ENCODE peak calls at places on chromosomes 16 and 17, in six cellular contexts. L, R, K, M, V and F are unnamed samples.
A peak's percentile ranks its signal among the peaks of the same experiment; 100 is the strongest.

GRCh38 chr17:32508926-32509325 is 22.1 kb downstream of the CDK5R1 start:
- DNase-seq in M (no peak), K (no peak), L (no peak), R (no peak), V (no peak), F (no peak)

GRCh38 chr17:27624555-27624954 is 6.4 kb upstream of the LGALS9 start:
- DNase-seq in R (no peak), K (no peak), L (no peak), M (no peak), V (no peak), F (no peak)

GRCh38 chr16:78665373-78665772 is 565.9 kb downstream of the WWOX start:
- DNase-seq in L (peak; percentile 16), V (no peak), K (no peak), R (no peak), M (no peak), F (no peak)

GRCh38 chr16:81436381-81436780 is 8.2 kb upstream of the CMIP start:
- DNase-seq in V (no peak), R (no peak), L (no peak), M (no peak), K (no peak), F (no peak)

GRCh38 chr17:56890906-56891674 is 22.8 kb downstream of the TRIM25 start:
- DNase-seq in L (no peak), K (no peak), R (no peak), V (no peak), M (no peak), F (no peak)

GRCh38 chr16:55437627-55438026 is 41.4 kb upstream of the MMP2 start:
- DNase-seq in R (no peak), L (peak; percentile 62), V (no peak), M (no peak), K (no peak), F (no peak)

GRCh38 chr16:89815639-89816348 is 653 bp downstream of the FANCA start:
- DNase-seq in K (no peak), M (no peak), V (no peak), L (no peak), R (peak; percentile 74), F (no peak)

GRCh38 chr17:62163847-62164246 is 98.8 kb upstream of the MED13 start:
- DNase-seq in R (no peak), K (peak; percentile 87), M (peak; percentile 72), L (no peak), V (no peak), F (no peak)

GRCh38 chr17:67187927-67188326 is 57.1 kb downstream of the HELZ start:
- DNase-seq in R (no peak), V (no peak), L (no peak), M (no peak), K (no peak), F (no peak)

GRCh38 chr17:81488276-81488860 is 24.2 kb downstream of the ACTG1 start:
- DNase-seq in V (no peak), R (no peak), L (no peak), M (no peak), K (no peak), F (no peak)

GRCh38 chr17:77449908-77450741 is 309.4 kb downstream of the SEC14L1 start:
- DNase-seq in K (peak; percentile 90), M (no peak), V (no peak), L (peak; percentile 86), R (peak; percentile 91), F (no peak)

GRCh38 chr17:64641499-64641898 is 20.6 kb downstream of the SMURF2 start:
- DNase-seq in R (peak; percentile 75), V (no peak), K (no peak), M (no peak), L (peak; percentile 87), F (no peak)

GRCh38 chr16:78396046-78396445 is 296.6 kb downstream of the WWOX start:
- DNase-seq in R (peak; percentile 4), V (no peak), M (no peak), L (no peak), K (no peak), F (no peak)

GRCh38 chr16:86821933-86822332 is 243.6 kb downstream of the FOXL1 start:
- DNase-seq in L (no peak), V (no peak), M (no peak), R (no peak), K (no peak), F (no peak)

GRCh38 chr17:66716236-66717026 is 118.5 kb upstream of the CACNG5 start:
- DNase-seq in V (no peak), L (peak; percentile 36), M (no peak), R (no peak), K (no peak), F (no peak)

GRCh38 chr17:7280519-7281073 is 922 bp upstream of the SLC2A4 start:
- DNase-seq in L (peak; percentile 82), K (peak; percentile 93), V (peak; percentile 86), R (peak; percentile 84), M (peak; percentile 83), F (no peak)

GRCh38 chr17:18319604-18320256 is 4.6 kb downstream of the SMCR8 start:
- DNase-seq in R (peak; percentile 54), L (peak; percentile 77), M (no peak), K (no peak), V (no peak), F (peak; percentile 18)

GRCh38 chr16:86212706-86213426 is 297.5 kb upstream of the FOXF1 start:
- DNase-seq in V (no peak), L (no peak), K (no peak), M (no peak), R (no peak), F (no peak)

GRCh38 chr17:386145-386876 is 33.7 kb upstream of the RPH3AL start:
- DNase-seq in R (peak; percentile 97), L (peak; percentile 48), M (peak; percentile 92), K (peak; percentile 89), V (peak; percentile 87), F (no peak)

GRCh38 chr17:19508327-19508867 is 25.3 kb upstream of the SLC47A1 start:
- DNase-seq in K (peak; percentile 68), M (no peak), L (no peak), R (peak; percentile 75), V (no peak), F (no peak)

GRCh38 chr17:28975031-28975430 is 23.7 kb upstream of the PHF12 start:
- DNase-seq in M (peak; percentile 71), V (no peak), K (no peak), R (no peak), L (no peak), F (no peak)

GRCh38 chr16:87700406-87701065 is 65.2 kb downstream of the KLHDC4 start:
- DNase-seq in V (no peak), K (peak; percentile 78), M (no peak), L (no peak), R (no peak), F (no peak)

GRCh38 chr16:30112197-30113030 is 923 bp downstream of the GDPD3 start:
- DNase-seq in K (peak; percentile 86), R (peak; percentile 87), L (peak; percentile 75), V (peak; percentile 72), M (peak; percentile 67), F (no peak)

GRCh38 chr17:66514227-66514806 is 211.9 kb downstream of the PRKCA start:
- DNase-seq in V (no peak), R (no peak), L (no peak), K (no peak), M (no peak), F (no peak)

GRCh38 chr17:58165981-58166380 is 801 bp upstream of the OR4D2 start:
- DNase-seq in V (no peak), M (no peak), L (no peak), K (no peak), R (no peak), F (no peak)
- H3K27me3 ChIP-seq in V (peaks cover 18% of the 10 kb centered on the region), M (no peaks in the 10 kb centered on the region), L (peaks cover 63% of the 10 kb centered on the region), K (no peaks in the 10 kb centered on the region), R (peaks cover 5% of the 10 kb centered on the region), F (no peaks in the 10 kb centered on the region)

GRCh38 chr16:50366126-50366525 is 2.7 kb downstream of the BRD7 start:
- DNase-seq in M (no peak), R (no peak), V (no peak), K (no peak), L (no peak), F (no peak)
- H3K4me3 ChIP-seq in M (no peak overlapping the region), R (no peak overlapping the region), V (no peak overlapping the region), K (no peak overlapping the region), L (no peak overlapping the region), F (no peak overlapping the region)

DNA sequence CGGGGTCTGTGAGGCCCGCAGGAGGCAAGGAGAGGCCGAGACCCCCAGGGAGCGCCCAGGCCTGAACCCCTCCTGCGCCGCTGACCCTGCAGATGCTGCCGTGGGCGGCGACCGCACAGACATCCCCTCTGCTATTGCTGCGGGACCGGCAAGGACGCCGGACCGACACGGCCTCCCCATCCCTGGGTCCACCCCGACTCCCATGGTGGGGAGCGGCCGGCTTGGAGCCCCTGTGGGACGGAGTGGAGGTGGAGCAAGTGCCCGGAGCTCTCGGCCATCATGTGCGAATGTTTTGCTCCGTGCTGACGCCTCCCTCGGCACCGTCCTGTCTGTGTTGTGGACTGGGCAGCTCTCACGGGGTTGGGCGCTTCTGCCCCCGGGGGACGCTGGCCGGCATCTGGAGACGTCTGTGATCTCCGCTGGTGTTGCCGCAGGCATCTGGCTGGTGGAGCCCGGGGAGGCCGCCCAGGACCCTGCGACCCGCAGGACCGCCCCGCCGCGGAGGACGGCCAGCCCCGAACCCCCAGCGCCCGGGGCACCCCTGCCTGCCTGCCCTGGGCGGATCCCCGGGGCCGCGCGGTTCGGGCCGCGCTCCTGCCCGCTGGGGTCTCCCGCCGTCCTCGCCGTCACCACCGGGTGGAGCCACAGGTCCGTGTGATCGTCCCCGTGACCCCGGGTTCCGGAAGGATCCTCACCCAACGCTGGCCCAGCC is 12.8 kb upstream of the GNG13 start:
- DNase-seq in M (no peak), L (peak; percentile 36), K (peak; percentile 59), R (peak; percentile 92), V (no peak), F (no peak)
- TF ChIP-seq CTCF in M (peak; percentile 29), L (peak; percentile 48), K (peak; percentile 7), R (peak; percentile 68), V (peak; percentile 52), F (peak; percentile 60)

GRCh38 chr17:40340327-40340726 is 24.2 kb downstream of the GJD3 start:
- DNase-seq in K (no peak), M (no peak), L (no peak), V (no peak), R (no peak), F (no peak)

GRCh38 chr17:40340880-40341807 is 23.4 kb downstream of the GJD3 start:
- DNase-seq in R (peak; percentile 88), K (peak; percentile 97), M (peak; percentile 97), L (peak; percentile 82), V (peak; percentile 97), F (no peak)

GRCh38 chr17:40338058-40338457 is 26.5 kb downstream of the GJD3 start:
- DNase-seq in R (no peak), V (no peak), M (no peak), K (no peak), L (no peak), F (no peak)

GRCh38 chr17:40337351-40337750 is 27.2 kb downstream of the GJD3 start:
- DNase-seq in V (no peak), K (no peak), M (no peak), R (no peak), L (no peak), F (no peak)

DNA sequence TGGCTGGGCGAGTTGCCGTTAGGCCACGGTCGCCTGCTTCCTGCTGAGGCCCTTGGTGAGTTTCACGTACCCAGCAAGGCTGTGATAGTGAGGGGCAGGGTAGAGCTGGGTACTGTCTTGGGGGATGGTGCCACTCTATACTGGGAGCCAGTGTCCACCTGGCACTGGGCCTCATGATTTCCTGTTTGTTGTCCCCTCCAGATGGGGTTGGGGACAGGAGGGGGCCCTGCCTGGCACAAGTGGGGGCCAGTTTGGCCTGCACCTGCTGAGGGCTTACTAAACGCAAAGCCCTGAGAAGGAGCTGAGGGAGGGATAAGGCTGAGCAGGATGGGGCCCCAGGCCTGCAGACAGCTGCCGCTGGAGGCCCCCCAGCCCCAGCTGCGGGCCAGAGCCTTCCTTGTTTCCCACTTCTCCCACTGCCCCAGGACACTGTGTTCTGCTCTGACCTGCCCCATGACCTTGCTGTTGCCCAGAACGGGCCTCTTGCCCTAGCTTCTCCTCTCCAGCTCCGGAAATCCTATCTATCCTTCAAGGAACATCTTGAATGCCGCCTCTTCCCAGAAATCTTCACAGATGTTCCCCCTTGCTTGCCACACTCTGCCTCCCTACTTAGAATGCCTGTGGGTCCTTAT is 25.4 kb downstream of the GJD3 start:
- DNase-seq in R (no peak), L (no peak), K (no peak), V (no peak), M (no peak), F (no peak)
- H3K27me3 ChIP-seq in R (no peaks in the 10 kb centered on the region), L (no peaks in the 10 kb centered on the region), K (no peaks in the 10 kb centered on the region), V (no peaks in the 10 kb centered on the region), M (no peaks in the 10 kb centered on the region), F (no peaks in the 10 kb centered on the region)